ENCODE peak calls at places on chromosomes 7 and 10, in seven cellular contexts. One of them, this sample, is unnamed.
A peak's percentile ranks its signal among the peaks of the same experiment; 100 is the strongest.

GRCh38 chr7:4612237-4612636 is 69.9 kb upstream of the FOXK1 start:
- ATAC-seq in IMR-90: no peak
- ATAC-seq in upper lobe of left lung: no peak
- ATAC-seq in stimulated activated effector memory CD8-positive, alpha-beta T cell treated with anti-CD3 and anti-CD28 coated beads, Interleukin-12 subunit alpha, Interleukin-12 subunit beta, amount 100 ng/mL, for 72 hours: no peak
- ATAC-seq in activated T-cell treated with anti-CD3 and anti-CD28 coated beads, Interleukin-2, amount 50 U/mL, for 4 hours: no peak
- ATAC-seq in effector memory CD8-positive, alpha-beta T cell: no peak
- ATAC-seq in memory B cell: no peak
- ATAC-seq in this sample: no peak

GRCh38 chr7:64945776-64946175 is 42.7 kb downstream of the ZNF273 start:
- ATAC-seq in IMR-90: no peak
- ATAC-seq in upper lobe of left lung: no peak
- ATAC-seq in stimulated activated effector memory CD8-positive, alpha-beta T cell treated with anti-CD3 and anti-CD28 coated beads, Interleukin-12 subunit alpha, Interleukin-12 subunit beta, amount 100 ng/mL, for 72 hours: peak; percentile 32
- ATAC-seq in activated T-cell treated with anti-CD3 and anti-CD28 coated beads, Interleukin-2, amount 50 U/mL, for 4 hours: no peak
- ATAC-seq in effector memory CD8-positive, alpha-beta T cell: no peak
- ATAC-seq in memory B cell: no peak
- ATAC-seq in this sample: no peak

GRCh38 chr7:2151801-2152612 is 80.7 kb downstream of the MAD1L1 start:
- ATAC-seq in IMR-90: no peak
- ATAC-seq in upper lobe of left lung: no peak
- ATAC-seq in stimulated activated effector memory CD8-positive, alpha-beta T cell treated with anti-CD3 and anti-CD28 coated beads, Interleukin-12 subunit alpha, Interleukin-12 subunit beta, amount 100 ng/mL, for 72 hours: no peak
- ATAC-seq in activated T-cell treated with anti-CD3 and anti-CD28 coated beads, Interleukin-2, amount 50 U/mL, for 4 hours: no peak
- ATAC-seq in effector memory CD8-positive, alpha-beta T cell: no peak
- ATAC-seq in memory B cell: no peak
- ATAC-seq in this sample: no peak

GRCh38 chr10:124064158-124064603 is 29.2 kb downstream of the CHST15 start:
- ATAC-seq in IMR-90: no peak
- ATAC-seq in upper lobe of left lung: peak; percentile 9
- ATAC-seq in stimulated activated effector memory CD8-positive, alpha-beta T cell treated with anti-CD3 and anti-CD28 coated beads, Interleukin-12 subunit alpha, Interleukin-12 subunit beta, amount 100 ng/mL, for 72 hours: peak; percentile 25
- ATAC-seq in activated T-cell treated with anti-CD3 and anti-CD28 coated beads, Interleukin-2, amount 50 U/mL, for 4 hours: no peak
- ATAC-seq in effector memory CD8-positive, alpha-beta T cell: no peak
- ATAC-seq in memory B cell: peak; percentile 29
- ATAC-seq in this sample: no peak

GRCh38 chr7:132145466-132145865 is 430.8 kb downstream of the PLXNA4 start:
- ATAC-seq in IMR-90: peak; percentile 72
- ATAC-seq in upper lobe of left lung: no peak
- ATAC-seq in stimulated activated effector memory CD8-positive, alpha-beta T cell treated with anti-CD3 and anti-CD28 coated beads, Interleukin-12 subunit alpha, Interleukin-12 subunit beta, amount 100 ng/mL, for 72 hours: no peak
- ATAC-seq in activated T-cell treated with anti-CD3 and anti-CD28 coated beads, Interleukin-2, amount 50 U/mL, for 4 hours: no peak
- ATAC-seq in effector memory CD8-positive, alpha-beta T cell: no peak
- ATAC-seq in memory B cell: no peak
- ATAC-seq in this sample: peak; percentile 92

GRCh38 chr7:4196121-4196819 is 485.8 kb upstream of the FOXK1 start:
- ATAC-seq in IMR-90: no peak
- ATAC-seq in upper lobe of left lung: peak; percentile 62
- ATAC-seq in stimulated activated effector memory CD8-positive, alpha-beta T cell treated with anti-CD3 and anti-CD28 coated beads, Interleukin-12 subunit alpha, Interleukin-12 subunit beta, amount 100 ng/mL, for 72 hours: peak; percentile 24
- ATAC-seq in activated T-cell treated with anti-CD3 and anti-CD28 coated beads, Interleukin-2, amount 50 U/mL, for 4 hours: no peak
- ATAC-seq in effector memory CD8-positive, alpha-beta T cell: no peak
- ATAC-seq in memory B cell: no peak
- ATAC-seq in this sample: no peak

GRCh38 chr10:124524991-124525653 is 63.5 kb downstream of the LHPP start:
- ATAC-seq in IMR-90: no peak
- ATAC-seq in upper lobe of left lung: no peak
- ATAC-seq in stimulated activated effector memory CD8-positive, alpha-beta T cell treated with anti-CD3 and anti-CD28 coated beads, Interleukin-12 subunit alpha, Interleukin-12 subunit beta, amount 100 ng/mL, for 72 hours: no peak
- ATAC-seq in activated T-cell treated with anti-CD3 and anti-CD28 coated beads, Interleukin-2, amount 50 U/mL, for 4 hours: no peak
- ATAC-seq in effector memory CD8-positive, alpha-beta T cell: no peak
- ATAC-seq in memory B cell: no peak
- ATAC-seq in this sample: peak; percentile 18

GRCh38 chr7:43905209-43905946 is 1.0 kb downstream of the URGCP start:
- ATAC-seq in IMR-90: peak; percentile 3
- ATAC-seq in upper lobe of left lung: peak; percentile 73
- ATAC-seq in stimulated activated effector memory CD8-positive, alpha-beta T cell treated with anti-CD3 and anti-CD28 coated beads, Interleukin-12 subunit alpha, Interleukin-12 subunit beta, amount 100 ng/mL, for 72 hours: no peak
- ATAC-seq in activated T-cell treated with anti-CD3 and anti-CD28 coated beads, Interleukin-2, amount 50 U/mL, for 4 hours: no peak
- ATAC-seq in effector memory CD8-positive, alpha-beta T cell: no peak
- ATAC-seq in memory B cell: no peak
- ATAC-seq in this sample: peak; percentile 33

GRCh38 chr7:137506031-137506430 is 162.5 kb upstream of the PTN start:
- ATAC-seq in IMR-90: no peak
- ATAC-seq in upper lobe of left lung: no peak
- ATAC-seq in stimulated activated effector memory CD8-positive, alpha-beta T cell treated with anti-CD3 and anti-CD28 coated beads, Interleukin-12 subunit alpha, Interleukin-12 subunit beta, amount 100 ng/mL, for 72 hours: no peak
- ATAC-seq in activated T-cell treated with anti-CD3 and anti-CD28 coated beads, Interleukin-2, amount 50 U/mL, for 4 hours: no peak
- ATAC-seq in effector memory CD8-positive, alpha-beta T cell: no peak
- ATAC-seq in memory B cell: no peak
- ATAC-seq in this sample: no peak

GRCh38 chr7:41378156-41378555 is 324.7 kb downstream of the INHBA start:
- ATAC-seq in IMR-90: peak; percentile 48
- ATAC-seq in upper lobe of left lung: no peak
- ATAC-seq in stimulated activated effector memory CD8-positive, alpha-beta T cell treated with anti-CD3 and anti-CD28 coated beads, Interleukin-12 subunit alpha, Interleukin-12 subunit beta, amount 100 ng/mL, for 72 hours: no peak
- ATAC-seq in activated T-cell treated with anti-CD3 and anti-CD28 coated beads, Interleukin-2, amount 50 U/mL, for 4 hours: no peak
- ATAC-seq in effector memory CD8-positive, alpha-beta T cell: no peak
- ATAC-seq in memory B cell: no peak
- ATAC-seq in this sample: no peak